ENCODE peak calls at places on chromosomes 16 and 17, in six cellular contexts. One of them, this sample, is unnamed.

GRCh38 chr16:13316008-13316407 is 414.6 kb downstream of the SHISA9 start:
- DNase-seq in endothelial cell: no peak
- DNase-seq in NCI-H460: no peak
- DNase-seq in uterus: no peak
- DNase-seq in NCI-H1092 treated with DMSO at 0.1 percent for 48 hours: no peak
- DNase-seq in activated T-cell treated with anti-CD3 and anti-CD28 coated beads for 24 hours: no peak
- DNase-seq in this sample: no peak

GRCh38 chr17:80751070-80751459 is 206.4 kb downstream of the RPTOR start:
- DNase-seq in activated T-cell treated with anti-CD3 and anti-CD28 coated beads for 24 hours: no peak
- DNase-seq in endothelial cell: no peak
- DNase-seq in uterus: no peak
- DNase-seq in NCI-H460: no peak
- DNase-seq in NCI-H1092 treated with DMSO at 0.1 percent for 48 hours: no peak
- DNase-seq in this sample: no peak

GRCh38 chr16:56288019-56288418 is 96.7 kb downstream of the GNAO1 start:
- DNase-seq in uterus: no peak
- DNase-seq in NCI-H1092 treated with DMSO at 0.1 percent for 48 hours: peak
- DNase-seq in activated T-cell treated with anti-CD3 and anti-CD28 coated beads for 24 hours: no peak
- DNase-seq in NCI-H460: no peak
- DNase-seq in endothelial cell: no peak
- DNase-seq in this sample: no peak

GRCh38 chr17:81000089-81000630 is 8.5 kb downstream of the CHMP6 start:
- DNase-seq in endothelial cell: no peak
- DNase-seq in NCI-H1092 treated with DMSO at 0.1 percent for 48 hours: no peak
- DNase-seq in NCI-H460: no peak
- DNase-seq in activated T-cell treated with anti-CD3 and anti-CD28 coated beads for 24 hours: no peak
- DNase-seq in uterus: no peak
- DNase-seq in this sample: no peak

GRCh38 chr16:35752773-35753558 is 2293.6 kb downstream of the TP53TG3F start:
- DNase-seq in uterus: no peak
- DNase-seq in NCI-H1092 treated with DMSO at 0.1 percent for 48 hours: no peak
- DNase-seq in NCI-H460: no peak
- DNase-seq in endothelial cell: no peak
- DNase-seq in activated T-cell treated with anti-CD3 and anti-CD28 coated beads for 24 hours: no peak
- DNase-seq in this sample: no peak

GRCh38 chr17:78986048-78986648 is 6.4 kb upstream of the LGALS3BP start:
- DNase-seq in uterus: no peak
- DNase-seq in endothelial cell: no peak
- DNase-seq in NCI-H460: peak
- DNase-seq in activated T-cell treated with anti-CD3 and anti-CD28 coated beads for 24 hours: no peak
- DNase-seq in NCI-H1092 treated with DMSO at 0.1 percent for 48 hours: peak
- DNase-seq in this sample: peak

GRCh38 chr17:45396496-45397205 is 36.0 kb downstream of the ARHGAP27 start:
- DNase-seq in NCI-H460: no peak
- DNase-seq in uterus: no peak
- DNase-seq in endothelial cell: no peak
- DNase-seq in activated T-cell treated with anti-CD3 and anti-CD28 coated beads for 24 hours: no peak
- DNase-seq in NCI-H1092 treated with DMSO at 0.1 percent for 48 hours: no peak
- DNase-seq in this sample: no peak

GRCh38 chr16:54204756-54205155 is 81.8 kb downstream of the IRX3 start:
- DNase-seq in endothelial cell: no peak
- DNase-seq in NCI-H460: no peak
- DNase-seq in uterus: no peak
- DNase-seq in NCI-H1092 treated with DMSO at 0.1 percent for 48 hours: peak
- DNase-seq in activated T-cell treated with anti-CD3 and anti-CD28 coated beads for 24 hours: no peak
- DNase-seq in this sample: no peak